ENCODE peak calls at places on chromosomes 2 and 18, in nine cellular contexts. R, P, T, F, O, S, Z, E and G are unnamed samples.

GRCh38 chr2:72778410-72778809 is 47.4 kb downstream of the EXOC6B start:
- DNase-seq in R (no peak), E (no peak), P (no peak), F (peak), T (no peak), S (no peak), O (no peak), Z (peak), G (no peak)

GRCh38 chr2:172438064-172438421 is 10.7 kb downstream of the ITGA6 start:
- DNase-seq in O (no peak), F (no peak), S (no peak), P (no peak), E (peak), R (no peak), T (no peak), Z (peak), G (no peak)

GRCh38 chr2:127170021-127170420 is 50.1 kb downstream of the CYP27C1 start:
- DNase-seq in P (no peak), S (no peak), O (no peak), E (no peak), Z (no peak), R (no peak), F (no peak), T (no peak), G (no peak)

GRCh38 chr2:25250331-25251031 is 82.1 kb upstream of the POMC start:
- DNase-seq in E (peak), R (no peak), P (no peak), T (no peak), Z (peak), O (no peak), S (no peak), F (peak), G (no peak)

GRCh38 chr18:34929336-34929780 is 111.9 kb upstream of the MAPRE2 start:
- DNase-seq in O (no peak), R (no peak), Z (peak), P (no peak), F (peak), T (no peak), E (no peak), S (no peak), G (no peak)

GRCh38 chr18:79848579-79849327 is 51.0 kb downstream of the KCNG2 start:
- DNase-seq in Z (no peak), T (no peak), O (no peak), E (no peak), P (no peak), R (no peak), S (no peak), F (no peak), G (no peak)

GRCh38 chr2:237383991-237384671 is 29.8 kb downstream of the COL6A3 start:
- DNase-seq in S (no peak), F (peak), O (no peak), E (no peak), T (no peak), R (no peak), P (no peak), Z (peak), G (no peak)

GRCh38 chr2:96174251-96175144 is 29.3 kb upstream of the DUSP2 start:
- DNase-seq in T (peak), F (peak), P (no peak), E (peak), S (peak), R (peak), O (peak), Z (peak), G (peak)

DNA sequence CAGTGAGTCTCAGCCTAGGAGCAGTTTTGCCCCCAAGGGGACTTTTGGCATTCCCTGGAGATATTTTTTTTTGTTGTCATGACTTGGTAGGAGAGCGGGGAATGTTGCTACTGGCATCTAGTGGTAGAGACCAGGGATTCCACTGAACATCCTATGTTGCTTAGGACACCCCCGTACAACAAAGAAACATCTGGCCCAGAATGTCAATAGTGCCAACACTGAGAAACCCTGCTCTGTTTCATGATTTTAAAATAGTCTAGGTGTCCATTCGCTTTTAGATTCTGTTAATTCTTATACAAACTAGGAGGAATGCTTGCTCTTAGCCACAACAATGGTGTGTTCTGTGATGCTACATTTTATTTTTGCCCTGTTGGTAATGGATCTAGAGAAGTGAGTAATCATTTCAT is 225.8 kb upstream of the SIX3 start:
- DNase-seq in R (peak), S (no peak), F (peak), Z (peak), O (no peak), T (no peak), P (no peak), E (no peak), G (no peak)
- TF ChIP-seq CTCF in R (peak), S (peak), F (peak), Z (peak), O (no peak), T (peak), P (no peak), E (no peak), G (peak)

GRCh38 chr2:199868431-199869226 is 17.6 kb upstream of the FTCDNL1 start:
- DNase-seq in E (no peak), F (no peak), R (no peak), T (no peak), S (no peak), O (no peak), P (no peak), Z (no peak), G (no peak)
- H3K4me3 ChIP-seq in E (no peak), F (no peak), R (no peak), T (no peak), S (no peak), O (no peak), P (no peak), Z (no peak), G (no peak)

DNA sequence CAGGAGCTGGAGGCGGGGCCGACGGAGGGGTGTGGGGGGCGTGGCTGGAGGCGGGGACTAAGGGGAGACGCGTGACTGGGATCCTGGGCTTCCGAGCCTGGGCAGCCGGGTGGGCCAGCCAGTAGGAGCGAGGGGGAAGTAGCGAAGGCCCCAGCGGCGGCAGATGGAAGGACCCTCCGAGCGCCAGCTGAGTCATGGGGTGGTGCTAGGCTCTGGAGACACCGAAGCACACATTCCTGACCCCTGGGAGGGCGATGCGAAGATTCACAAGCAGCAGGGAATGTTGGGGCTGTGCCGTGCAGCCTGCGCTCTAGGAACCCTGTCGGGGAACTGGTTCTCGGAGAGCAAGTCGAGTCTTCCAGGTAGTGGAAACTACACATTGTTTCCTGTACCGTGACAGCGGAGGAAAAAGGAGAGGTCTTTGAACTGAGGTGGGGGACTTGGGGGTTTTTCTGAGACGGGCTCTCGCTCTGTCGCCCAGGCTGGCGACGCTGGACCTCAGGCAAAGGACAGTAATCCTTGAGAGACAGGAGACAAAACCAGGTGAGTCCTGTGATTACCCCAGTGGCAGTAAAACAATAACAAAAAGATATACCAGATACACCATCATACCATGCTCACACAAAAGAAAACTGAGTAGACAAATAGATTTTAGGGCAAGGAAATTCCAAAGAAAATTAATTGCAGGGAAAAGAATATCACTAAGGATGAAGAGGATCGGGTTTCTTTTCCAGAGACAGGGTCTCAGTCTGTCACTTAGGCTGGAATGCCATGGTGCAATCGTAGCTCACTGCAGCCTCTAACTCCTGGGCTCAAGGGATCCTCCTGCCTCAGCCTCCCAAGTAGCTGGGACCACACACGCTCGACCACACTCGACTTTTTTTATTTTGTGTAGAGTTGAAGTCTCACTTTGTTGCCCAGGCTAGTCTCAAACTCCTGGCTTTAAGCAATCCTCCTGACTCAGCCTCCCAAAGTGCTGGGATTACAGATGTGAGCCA is 828 bp upstream of the AFG3L2 start:
- DNase-seq in S (no peak), R (no peak), O (no peak), T (no peak), P (no peak), E (no peak), Z (no peak), F (no peak), G (no peak)
- TF ChIP-seq CTCF in S (peak), R (no peak), O (peak), T (no peak), P (peak), E (no peak), Z (peak), F (peak), G (no peak)

DNA sequence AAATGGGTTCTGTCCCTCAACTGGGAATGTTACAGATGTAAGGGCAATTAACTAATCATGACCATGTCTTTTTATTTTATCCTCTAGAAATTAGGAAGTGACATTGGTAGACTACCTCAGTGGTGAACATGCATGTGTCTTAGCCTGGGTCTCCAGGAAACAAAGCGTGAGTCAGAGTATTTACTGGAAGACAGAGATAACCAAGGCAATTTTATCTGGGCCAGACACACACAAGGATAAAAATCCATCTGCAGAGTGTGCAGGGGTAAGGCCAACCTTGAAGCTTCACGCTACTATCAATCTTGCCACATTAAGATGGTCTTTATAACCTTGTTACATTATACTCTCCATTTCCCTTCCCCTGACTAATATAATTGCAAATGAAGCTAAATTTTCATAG is 487.5 kb downstream of the SUCLG1 start:
- DNase-seq in S (no peak), O (no peak), R (no peak), E (no peak), F (peak), P (no peak), Z (no peak), T (no peak), G (no peak)
- H3K4me3 ChIP-seq in S (no peak), O (no peak), R (no peak), E (no peak), F (no peak), P (no peak), Z (no peak), T (no peak), G (no peak)

DNA sequence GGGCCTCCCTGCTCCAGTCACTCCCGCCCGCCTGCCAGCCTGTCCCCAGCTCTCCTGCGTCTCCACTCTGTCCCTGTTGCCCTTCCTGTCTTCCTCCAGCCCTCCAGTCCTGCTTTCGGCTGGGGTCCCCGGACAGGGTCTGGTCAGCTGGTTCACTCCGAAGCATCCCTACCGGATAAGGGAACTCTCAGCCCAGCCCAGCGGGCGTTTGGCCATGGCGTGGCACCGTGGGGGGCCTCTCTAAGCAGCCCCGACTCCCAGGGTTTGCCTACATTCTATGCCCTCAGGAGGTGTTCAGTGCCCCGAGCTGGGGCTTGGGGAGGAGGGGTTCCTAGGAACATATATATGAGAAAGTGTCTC is 183.0 kb upstream of the HAAO start:
- DNase-seq in E (no peak), T (no peak), S (no peak), P (peak), F (no peak), R (no peak), O (no peak), Z (no peak), G (no peak)
- TF ChIP-seq CTCF in E (no peak), T (no peak), S (no peak), P (no peak), F (no peak), R (no peak), O (peak), Z (no peak), G (no peak)

DNA sequence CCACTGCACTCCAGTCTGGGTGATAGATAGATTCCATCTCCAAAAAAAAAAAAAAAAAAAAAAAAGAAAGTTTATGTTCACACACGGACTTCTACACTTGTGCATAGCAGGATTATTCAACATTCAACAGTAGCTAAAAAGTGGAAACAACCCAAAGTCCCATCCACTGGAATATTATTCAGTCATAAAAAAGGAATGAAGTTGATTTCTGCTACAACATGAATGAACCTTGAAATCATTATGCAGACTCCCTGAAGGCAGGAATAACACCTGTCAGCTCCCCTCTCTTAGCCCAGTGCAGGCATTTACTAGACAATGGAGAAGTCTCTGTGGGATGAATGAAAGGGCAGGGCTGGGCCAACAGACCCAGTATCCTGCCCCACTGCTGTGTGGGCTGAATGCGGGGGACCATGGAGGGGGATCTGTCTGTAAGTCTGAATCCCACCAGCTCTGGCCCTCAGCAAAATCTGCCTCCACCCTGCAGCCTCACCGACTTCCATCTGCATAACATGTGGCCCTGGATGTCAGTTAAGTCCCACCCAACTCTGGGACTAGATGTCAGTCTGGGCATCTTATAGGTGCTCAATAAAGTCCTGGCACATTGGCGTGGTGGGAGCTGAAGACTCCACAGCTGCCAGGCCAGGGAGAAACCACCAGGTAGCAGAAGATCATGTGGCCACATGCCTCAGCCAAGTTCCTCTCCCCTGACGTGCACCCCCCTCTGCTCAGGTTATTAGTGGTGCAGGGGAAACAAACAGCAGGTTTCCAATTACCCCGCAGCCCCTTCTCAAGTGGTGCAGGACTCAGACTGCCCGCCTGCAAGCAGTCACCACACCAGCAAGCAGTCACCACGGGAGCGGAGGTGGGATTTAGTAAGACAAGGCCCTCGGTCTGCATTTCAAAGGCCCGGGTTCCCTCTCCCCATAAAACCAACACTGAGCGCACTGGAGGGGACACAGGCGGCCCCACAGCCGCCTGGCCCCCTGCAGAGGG is 8.9 kb downstream of the ZFP36L2 start:
- DNase-seq in R (no peak), E (no peak), P (no peak), T (no peak), F (no peak), Z (no peak), S (no peak), O (no peak), G (peak)
- H3K4me3 ChIP-seq in R (no peak), E (peak), P (no peak), T (peak), F (peak), Z (no peak), S (peak), O (peak), G (no peak)

GRCh38 chr2:201258666-201258999 is 1.7 kb upstream of the CASP8 start:
- DNase-seq in F (no peak), P (no peak), E (no peak), T (no peak), R (no peak), O (no peak), S (no peak), Z (no peak), G (no peak)
- TF ChIP-seq CTCF in F (peak), P (no peak), E (no peak), T (no peak), R (no peak), O (no peak), S (peak), Z (no peak), G (no peak)

DNA sequence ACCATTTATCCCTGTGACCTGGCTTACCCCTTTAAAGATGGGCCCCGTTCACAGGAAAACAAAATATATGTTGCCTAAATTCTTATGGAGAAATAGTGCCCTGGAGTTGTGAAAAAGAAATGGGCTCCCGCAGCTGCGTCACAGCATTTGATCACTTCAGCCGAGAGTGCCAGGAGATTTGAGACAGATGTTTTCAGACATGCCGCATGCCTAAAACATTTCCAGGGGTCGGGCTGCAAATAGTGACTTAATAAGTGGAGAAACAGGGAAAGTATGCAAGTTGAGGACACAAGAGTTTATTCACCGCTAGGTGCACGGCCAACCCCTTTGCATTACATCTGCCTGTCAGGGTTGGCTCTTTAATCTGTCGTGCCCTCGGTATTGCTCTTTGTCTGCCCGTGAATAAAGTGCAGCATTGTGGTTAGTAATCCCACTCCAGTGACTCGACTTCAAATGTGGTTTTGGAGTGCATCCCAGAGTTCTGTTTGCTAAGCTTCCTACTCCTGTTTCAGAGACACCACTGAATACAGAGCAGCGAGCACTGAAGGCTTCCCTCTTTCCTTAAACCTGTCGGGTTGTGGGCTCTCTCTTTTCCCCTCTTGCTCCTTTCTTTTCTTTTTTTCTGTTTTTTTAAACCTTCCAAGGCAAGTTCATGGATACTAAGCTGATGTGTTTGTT is 187.5 kb downstream of the LTBP1 start:
- DNase-seq in E (no peak), Z (peak), T (peak), S (peak), O (no peak), R (peak), P (peak), F (peak), G (peak)
- H3K4me3 ChIP-seq in E (no peak), Z (peak), T (peak), S (peak), O (peak), R (no peak), P (peak), F (no peak), G (peak)